ENCODE peak calls at places on chromosome 6, in eight cellular contexts. M is NCI-H1694 treated with DMSO at 0.1 percent for 48 hours; V is C1 segment of cervical spinal cord; F is activated CD8-positive, alpha-beta memory T cell treated with anti-CD3 and anti-CD28 coated beads, Interleukin-2, amount 50 U/mL, for 48 hours; G is mesendoderm; J is activated T-helper 1 cell treated with Interleukin-2 at 50 U/mL for 16 hours; B is NCI-H82; P is GM03348. C is an unnamed sample.
A peak's percentile ranks its signal among the peaks of the same experiment; 100 is the strongest.

GRCh38 chr6:159788276-159788675 is 1.1 kb downstream of the TCP1 start:
- DNase-seq in G (no peak), B (no peak), P (no peak), M (no peak), F (no peak), J (peak; percentile 2), V (no peak), C (peak; percentile 2)

GRCh38 chr6:53707108-53707897 is 41.7 kb upstream of the KLHL31 start:
- DNase-seq in P (no peak), G (no peak), V (no peak), J (no peak), B (no peak), M (no peak), F (no peak), C (no peak)

GRCh38 chr6:15362274-15363160 is 116.6 kb downstream of the JARID2 start:
- DNase-seq in B (no peak), J (no peak), G (no peak), F (no peak), M (no peak), P (no peak), V (no peak), C (no peak)

GRCh38 chr6:118786696-118787453 is 107.1 kb upstream of the ASF1A start:
- DNase-seq in F (no peak), P (no peak), M (no peak), G (peak; percentile 92), B (no peak), J (no peak), V (no peak), C (no peak)

GRCh38 chr6:140774080-140774505 is 1358.6 kb upstream of the GJE1 start:
- DNase-seq in M (no peak), G (peak; percentile 12), B (no peak), P (peak; percentile 46), V (no peak), J (no peak), F (no peak), C (no peak)

GRCh38 chr6:2872417-2873358 is 30.4 kb downstream of the SERPINB9 start:
- DNase-seq in V (no peak), P (no peak), F (no peak), J (no peak), B (no peak), M (no peak), G (no peak), C (no peak)

GRCh38 chr6:15330174-15330934 is 84.5 kb downstream of the JARID2 start:
- DNase-seq in B (peak; percentile 20), P (peak; percentile 39), J (no peak), M (no peak), F (no peak), G (no peak), V (no peak), C (no peak)

GRCh38 chr6:158018851-158019361 is 37.2 kb downstream of the SYNJ2 start:
- DNase-seq in G (no peak), M (no peak), P (no peak), F (no peak), V (no peak), B (no peak), J (no peak), C (no peak)

GRCh38 chr6:106797186-106797585 is 167.8 kb downstream of the QRSL1 start:
- DNase-seq in G (no peak), V (no peak), P (no peak), M (no peak), B (no peak), F (no peak), J (no peak), C (no peak)

GRCh38 chr6:3061501-3061941 is 6.8 kb upstream of the RIPK1 start:
- DNase-seq in P (no peak), J (no peak), V (no peak), F (no peak), M (no peak), G (no peak), B (no peak), C (no peak)

GRCh38 chr6:91646649-91647048 is 1059.8 kb upstream of the MAP3K7 start:
- DNase-seq in F (no peak), G (no peak), P (no peak), M (no peak), V (no peak), B (no peak), J (no peak), C (no peak)

GRCh38 chr6:137933696-137934095 is 66.6 kb downstream of the TNFAIP3 start:
- DNase-seq in M (no peak), V (no peak), F (no peak), P (peak; percentile 53), G (no peak), J (no peak), B (no peak), C (no peak)

GRCh38 chr6:118468682-118469465 is 79.2 kb upstream of the PLN start:
- DNase-seq in F (no peak), V (no peak), M (no peak), G (no peak), P (no peak), J (no peak), B (peak; percentile 36), C (no peak)

GRCh38 chr6:29507319-29507718 is 19.6 kb upstream of the MAS1L start:
- DNase-seq in F (no peak), J (no peak), G (no peak), B (no peak), M (no peak), V (no peak), P (no peak), C (no peak)

GRCh38 chr6:98769546-98769945 is 64.8 kb upstream of the POU3F2 start:
- DNase-seq in V (no peak), B (peak; percentile 59), G (peak; percentile 76), M (no peak), J (no peak), P (peak; percentile 8), F (no peak), C (no peak)

C was measured in activated effector memory CD4-positive, alpha-beta T cell treated with Interleukin-2 at 50 U/mL for 16 hours.